ENCODE peak calls at places on chromosomes 16 and 17, in ten cellular contexts. P is tibial artery, X is GM10248, I is MCF 10A, D is uterus, Z is cardiac muscle cell, B is hepatocyte, J is progenitor cell of endocrine pancreas, H is AG09319, S is upper lobe of right lung. Y is an unnamed sample.

GRCh38 chr17:61495161-61495857 is 43.1 kb downstream of the TBX4 start:
- DNase-seq in P (no peak), X (no peak), I (peak; percentile 64), D (no peak), Z (peak; percentile 40), B (no peak), J (no peak), H (peak; percentile 31), S (no peak), Y (no peak)

GRCh38 chr17:61669522-61669921 is 78.5 kb upstream of the NACA2 start:
- DNase-seq in P (no peak), X (no peak), I (no peak), D (no peak), Z (no peak), B (no peak), J (no peak), H (no peak), S (no peak), Y (no peak)

GRCh38 chr16:80298676-80299075 is 242.1 kb upstream of the DYNLRB2 start:
- DNase-seq in P (no peak), X (no peak), I (no peak), D (no peak), Z (no peak), B (no peak), J (no peak), H (no peak), S (no peak), Y (no peak)

GRCh38 chr16:86772671-86773338 is 194.5 kb downstream of the FOXL1 start:
- DNase-seq in P (peak; percentile 53), X (no peak), I (no peak), D (no peak), Z (peak; percentile 11), B (no peak), J (no peak), H (no peak), S (no peak), Y (peak; percentile 57)

GRCh38 chr17:15086776-15087175 is 178.3 kb downstream of the PMP22 start:
- DNase-seq in P (no peak), X (no peak), I (no peak), D (no peak), Z (no peak), B (no peak), J (no peak), H (no peak), S (no peak), Y (no peak)

GRCh38 chr16:19755268-19755667 is 37.2 kb downstream of the IQCK start:
- DNase-seq in P (no peak), X (no peak), I (no peak), D (no peak), Z (no peak), B (no peak), J (no peak), H (no peak), S (no peak), Y (no peak)

GRCh38 chr16:85521737-85522042 is 91.4 kb upstream of the GSE1 start:
- DNase-seq in P (no peak), X (no peak), I (no peak), D (no peak), Z (no peak), B (peak; percentile 79), J (no peak), H (no peak), S (no peak), Y (no peak)

GRCh38 chr17:4881761-4882555 is 17.4 kb upstream of the C17orf107 start:
- DNase-seq in P (no peak), X (peak; percentile 79), I (peak; percentile 78), D (no peak), Z (peak; percentile 45), B (peak; percentile 88), J (peak; percentile 57), H (no peak), S (peak; percentile 85), Y (peak; percentile 80)

GRCh38 chr17:67246398-67246647 is 1.3 kb upstream of the HELZ start:
- DNase-seq in P (no peak), X (no peak), I (no peak), D (no peak), Z (no peak), B (no peak), J (no peak), H (no peak), S (no peak), Y (no peak)

GRCh38 chr17:2828396-2829038 is 32.3 kb downstream of the RAP1GAP2 start:
- DNase-seq in P (peak; percentile 69), X (peak; percentile 89), I (peak; percentile 69), D (peak; percentile 59), Z (peak; percentile 52), B (peak; percentile 85), J (peak; percentile 87), H (no peak), S (peak; percentile 86), Y (no peak)

GRCh38 chr17:71033336-71033735 is 864.0 kb downstream of the KCNJ2 start:
- DNase-seq in P (no peak), X (no peak), I (no peak), D (no peak), Z (no peak), B (no peak), J (no peak), H (no peak), S (no peak), Y (no peak)

GRCh38 chr17:48841395-48841831 is 10.6 kb downstream of the CALCOCO2 start:
- DNase-seq in P (no peak), X (peak; percentile 72), I (peak; percentile 66), D (no peak), Z (peak; percentile 90), B (no peak), J (no peak), H (no peak), S (no peak), Y (no peak)

GRCh38 chr16:64253525-64253924 is 868.3 kb downstream of the CDH11 start:
- DNase-seq in P (no peak), X (no peak), I (peak; percentile 4), D (no peak), Z (no peak), B (no peak), J (no peak), H (no peak), S (no peak), Y (no peak)

GRCh38 chr17:13153036-13153435 is 135.2 kb upstream of the ELAC2 start:
- DNase-seq in P (no peak), X (no peak), I (no peak), D (no peak), Z (no peak), B (no peak), J (no peak), H (no peak), S (no peak), Y (peak; percentile 40)

GRCh38 chr16:28161626-28162025 is 50.1 kb downstream of the XPO6 start:
- DNase-seq in P (no peak), X (no peak), I (no peak), D (no peak), Z (peak; percentile 41), B (no peak), J (no peak), H (no peak), S (no peak), Y (no peak)

DNA sequence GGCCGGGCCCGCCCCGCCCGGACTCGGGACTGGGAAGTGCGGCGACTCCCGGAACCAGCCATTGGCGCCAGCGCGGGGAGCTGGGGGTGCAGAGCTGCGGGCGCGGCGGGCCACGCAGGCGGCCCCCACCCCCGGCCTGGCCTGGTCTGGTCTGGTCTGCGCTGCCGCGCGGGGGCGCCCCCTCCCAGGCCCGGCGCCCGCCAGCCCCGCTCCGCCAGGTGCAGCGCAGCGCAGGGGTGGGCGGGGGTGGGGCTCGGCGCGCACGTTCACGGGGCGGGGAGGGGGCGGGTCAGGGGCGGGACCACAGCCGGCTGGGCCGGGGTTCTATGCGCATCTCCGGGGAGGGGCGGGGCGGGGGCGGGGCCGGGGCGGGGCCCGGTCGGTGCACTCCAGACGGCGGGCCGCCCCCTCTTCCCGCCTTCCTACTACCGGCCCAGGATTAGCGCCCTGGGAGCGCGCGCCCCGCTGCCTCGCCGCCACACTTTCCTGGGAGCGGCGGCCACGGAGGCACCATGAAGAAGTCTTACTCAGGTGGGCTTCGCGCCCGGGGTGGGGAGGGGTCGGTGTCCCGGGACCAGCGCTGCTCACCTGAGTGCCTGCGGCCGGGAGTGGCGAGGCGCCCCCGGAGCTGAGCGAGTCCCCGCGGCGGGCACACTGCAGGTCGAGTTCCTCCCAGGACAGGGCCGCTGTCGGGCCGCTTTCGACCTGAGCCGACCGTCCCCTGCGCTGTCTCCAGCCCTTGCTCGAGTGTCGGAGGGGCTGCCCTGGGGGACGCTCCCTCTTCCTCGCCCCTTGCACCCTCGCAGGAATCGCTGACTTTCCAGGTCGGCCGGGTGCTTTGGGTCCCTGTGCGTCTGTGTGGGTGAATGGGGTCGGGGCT is 140.5 kb downstream of the SEC14L1 start:
- DNase-seq in P (no peak), X (peak; percentile 92), I (peak; percentile 72), D (peak; percentile 28), Z (peak; percentile 58), B (peak; percentile 89), J (peak; percentile 67), H (no peak), S (peak; percentile 87), Y (peak; percentile 57)
- TF ChIP-seq CTCF in P (no peak), X (peak; percentile 61), I (peak; percentile 26), D (no peak), Z (no peak), B (peak; percentile 37), J (peak; percentile 48), H (no peak), S (no peak), Y (peak; percentile 65)

DNA sequence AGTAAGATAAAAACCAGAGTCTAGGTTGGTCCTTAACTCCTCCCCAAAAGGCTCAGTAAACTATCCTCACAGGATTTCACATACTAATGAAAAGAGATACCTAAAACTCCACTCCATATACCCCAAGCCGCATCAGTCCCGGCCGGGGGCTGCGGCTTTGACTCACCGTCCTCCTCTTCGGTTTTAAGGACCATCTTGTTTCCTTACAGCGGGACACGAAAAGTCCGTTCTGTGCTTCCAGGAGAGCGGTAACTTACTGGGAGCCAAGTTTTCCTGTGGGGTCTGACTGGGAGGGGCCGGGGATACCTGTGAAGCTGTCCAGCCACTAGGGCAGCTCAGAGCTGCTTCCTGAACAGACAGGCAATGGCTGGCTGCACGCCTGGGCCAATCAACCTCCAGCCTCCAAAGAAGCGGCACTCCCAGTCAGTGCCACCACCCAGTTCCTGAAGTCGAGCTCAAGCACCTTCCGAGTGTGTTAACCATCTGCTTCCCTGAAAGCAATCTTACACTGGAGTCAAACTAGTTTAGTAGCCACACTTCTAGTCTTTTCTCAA is 45.5 kb downstream of the CYTH1 start:
- DNase-seq in P (peak; percentile 81), X (peak; percentile 62), I (peak; percentile 88), D (peak; percentile 52), Z (no peak), B (peak; percentile 86), J (no peak), H (no peak), S (peak; percentile 94), Y (peak; percentile 85)
- TF ChIP-seq CTCF in P (no peak), X (no peak), I (peak; percentile 14), D (no peak), Z (no peak), B (no peak), J (no peak), H (no peak), S (no peak), Y (peak; percentile 39)

GRCh38 chr17:19364699-19365498 is 2.4 kb upstream of the B9D1 start:
- DNase-seq in P (no peak), X (no peak), I (peak; percentile 53), D (no peak), Z (no peak), B (no peak), J (no peak), H (no peak), S (peak; percentile 54), Y (no peak)
- TF ChIP-seq CTCF in P (no peak), X (no peak), I (no peak), D (no peak), Z (no peak), B (no peak), J (no peak), H (no peak), S (no peak), Y (no peak)

GRCh38 chr17:40850287-40850972 is 16.6 kb downstream of the KRT12 start:
- DNase-seq in P (no peak), X (no peak), I (peak; percentile 66), D (no peak), Z (no peak), B (no peak), J (no peak), H (no peak), S (no peak), Y (peak; percentile 74)
- TF ChIP-seq CTCF in P (no peak), X (no peak), I (no peak), D (no peak), Z (no peak), B (no peak), J (no peak), H (no peak), S (no peak), Y (no peak)